ENCODE peak calls at places on chromosome 13, in nine cellular contexts. Z, I, C, G, U, E, D, V and S are unnamed samples.

GRCh38 chr13:29991343-29991742 is 140.9 kb upstream of the UBL3 start:
- DNase-seq in Z (no peak), I (peak), C (no peak), G (no peak), U (no peak), E (no peak), D (peak), V (peak), S (peak)

GRCh38 chr13:45341799-45342584 is 1.0 kb upstream of the TPT1 start:
- DNase-seq in Z (no peak), I (peak), C (peak), G (no peak), U (no peak), E (peak), D (no peak), V (peak), S (peak)

GRCh38 chr13:91986771-91987515 is 588.5 kb downstream of the GPC5 start:
- DNase-seq in Z (no peak), I (no peak), C (no peak), G (no peak), U (no peak), E (no peak), D (no peak), V (peak), S (no peak)

GRCh38 chr13:46698015-46698414 is 98.9 kb downstream of the ESD start:
- DNase-seq in Z (peak), I (no peak), C (peak), G (peak), U (no peak), E (no peak), D (no peak), V (no peak), S (no peak)

GRCh38 chr13:73722120-73722519 is 412.1 kb downstream of the KLF12 start:
- DNase-seq in Z (no peak), I (peak), C (no peak), G (no peak), U (no peak), E (no peak), D (peak), V (peak), S (peak)

GRCh38 chr13:98802999-98803666 is 50.7 kb upstream of the SLC15A1 start:
- DNase-seq in Z (no peak), I (no peak), C (no peak), G (no peak), U (no peak), E (no peak), D (no peak), V (no peak), S (no peak)

GRCh38 chr13:39597828-39598227 is 5.2 kb downstream of the LHFPL6 start:
- DNase-seq in Z (no peak), I (no peak), C (no peak), G (no peak), U (no peak), E (no peak), D (no peak), V (no peak), S (peak)

GRCh38 chr13:100722517-100722916 is 47.9 kb upstream of the TMTC4 start:
- DNase-seq in Z (no peak), I (no peak), C (no peak), G (no peak), U (no peak), E (no peak), D (no peak), V (no peak), S (no peak)

GRCh38 chr13:99353836-99354235 is 46.6 kb upstream of the GPR183 start:
- DNase-seq in Z (no peak), I (no peak), C (no peak), G (no peak), U (no peak), E (no peak), D (no peak), V (peak), S (peak)

DNA sequence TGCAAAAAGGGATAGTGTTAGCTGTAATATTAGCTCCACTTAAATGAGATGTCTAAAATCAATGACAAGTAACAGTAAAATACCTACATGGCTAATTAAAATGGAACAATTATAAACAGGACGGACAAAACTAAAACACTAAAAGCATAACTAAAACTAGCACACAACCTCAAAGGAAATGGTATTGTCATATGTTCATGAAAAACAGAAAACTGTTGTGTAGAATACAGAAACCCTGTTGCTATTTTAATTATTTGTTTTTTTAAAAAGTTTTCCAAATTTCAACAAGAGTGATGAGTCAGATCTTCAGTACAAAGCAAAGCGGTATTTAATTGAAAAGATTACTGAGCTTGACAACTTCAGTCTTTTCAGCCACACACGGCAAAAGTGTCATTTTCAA is 4.2 kb downstream of the RCBTB2 start:
- DNase-seq in Z (no peak), I (no peak), C (no peak), G (no peak), U (no peak), E (no peak), D (no peak), V (no peak), S (no peak)
- H3K4me3 ChIP-seq in Z (no peak), I (no peak), C (peak), G (no peak), U (no peak), E (no peak), D (no peak), V (no peak), S (no peak)

GRCh38 chr13:72562686-72563085 is 164.7 kb downstream of the MZT1 start:
- DNase-seq in Z (no peak), I (no peak), C (no peak), G (no peak), U (no peak), E (no peak), D (no peak), V (no peak), S (no peak)

GRCh38 chr13:72570019-72570418 is 157.4 kb downstream of the MZT1 start:
- DNase-seq in Z (no peak), I (no peak), C (no peak), G (no peak), U (no peak), E (no peak), D (no peak), V (no peak), S (no peak)

GRCh38 chr13:72561791-72562190 is 165.6 kb downstream of the MZT1 start:
- DNase-seq in Z (no peak), I (no peak), C (no peak), G (no peak), U (no peak), E (no peak), D (no peak), V (no peak), S (no peak)

GRCh38 chr13:72567566-72567965 is 159.9 kb downstream of the MZT1 start:
- DNase-seq in Z (no peak), I (no peak), C (no peak), G (no peak), U (no peak), E (no peak), D (no peak), V (no peak), S (no peak)

DNA sequence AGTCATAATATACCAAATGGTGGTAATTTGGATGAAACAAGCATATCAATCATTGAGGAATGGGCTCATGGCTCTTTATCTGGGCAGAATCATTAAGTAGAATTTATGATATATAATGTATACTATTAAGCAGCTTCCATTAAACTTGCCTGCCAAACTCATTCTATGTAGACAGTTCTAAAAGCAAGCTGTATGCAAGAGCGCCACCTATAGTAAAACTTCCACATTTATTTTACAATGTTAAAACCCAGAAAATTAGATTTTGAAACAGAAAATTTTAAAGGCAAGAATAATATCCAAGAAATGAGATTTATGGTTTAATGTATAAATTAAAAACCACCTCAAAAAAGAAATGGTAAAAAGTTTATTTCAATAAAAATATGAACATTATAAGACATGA is 161.5 kb downstream of the MZT1 start:
- DNase-seq in Z (no peak), I (peak), C (no peak), G (no peak), U (no peak), E (no peak), D (no peak), V (no peak), S (peak)
- TF ChIP-seq CTCF in Z (peak), I (peak), C (peak), G (no peak), U (peak), E (peak), D (peak), V (peak), S (peak)

GRCh38 chr13:57682128-57682716 is 50.7 kb downstream of the PCDH17 start:
- DNase-seq in Z (no peak), I (no peak), C (no peak), G (no peak), U (no peak), E (no peak), D (no peak), V (no peak), S (no peak)
- H3K4me3 ChIP-seq in Z (no peak), I (no peak), C (no peak), G (no peak), U (no peak), E (no peak), D (no peak), V (no peak), S (no peak)

DNA sequence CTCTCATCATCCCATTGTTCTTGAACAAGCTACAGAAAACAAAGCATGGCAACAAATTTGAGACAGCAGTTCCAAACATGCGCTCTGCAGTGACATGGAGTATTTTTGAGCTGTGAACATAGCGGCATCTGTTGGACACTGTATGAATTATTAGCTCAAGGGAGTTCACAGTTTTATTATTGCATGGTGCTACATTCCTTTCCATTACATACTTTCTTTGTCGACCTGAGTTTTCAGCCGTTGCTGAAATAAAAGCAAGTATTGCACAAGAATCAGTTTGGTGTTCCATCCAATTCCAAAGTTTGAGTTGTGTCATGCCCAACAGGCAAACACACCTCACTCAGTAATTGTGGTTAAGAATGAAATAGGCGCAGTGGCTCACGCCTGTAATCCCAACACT is 30.1 kb upstream of the METTL21C start:
- DNase-seq in Z (no peak), I (peak), C (no peak), G (no peak), U (no peak), E (no peak), D (no peak), V (peak), S (peak)
- TF ChIP-seq CTCF in Z (peak), I (peak), C (peak), G (no peak), U (peak), E (peak), D (peak), V (peak), S (peak)

DNA sequence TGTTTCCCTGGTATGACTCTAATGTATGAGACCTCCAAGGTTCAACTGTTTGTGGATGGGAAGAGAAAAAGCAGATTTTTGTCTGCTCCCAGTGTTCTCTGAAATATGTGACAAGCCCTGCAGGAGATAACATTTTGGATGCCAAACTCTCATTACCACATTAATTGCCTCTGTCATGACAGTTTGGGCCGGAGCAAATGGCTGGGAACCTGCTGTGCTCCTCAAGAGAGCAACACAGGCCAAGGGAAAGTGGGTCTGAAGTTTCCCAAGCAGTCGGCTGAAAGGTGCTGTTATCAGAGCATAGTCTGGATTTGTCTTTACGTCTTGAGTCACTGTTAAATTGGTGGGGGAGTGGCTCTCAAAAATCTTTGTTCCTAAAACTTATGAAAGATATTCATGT is 844.6 kb downstream of the PCDH17 start:
- DNase-seq in Z (no peak), I (no peak), C (no peak), G (no peak), U (no peak), E (no peak), D (no peak), V (no peak), S (no peak)
- H3K4me3 ChIP-seq in Z (no peak), I (no peak), C (no peak), G (no peak), U (no peak), E (no peak), D (no peak), V (no peak), S (no peak)